ENCODE peak calls at places on chromosomes 1 and 21, in eight cellular contexts. One of them, this sample, is unnamed.
A peak's percentile ranks its signal among the peaks of the same experiment; 100 is the strongest.

GRCh38 chr1:115815694-115816093 is 25.2 kb downstream of the NHLH2 start:
- DNase-seq in amniotic stem cell: no peak
- DNase-seq in type B pancreatic cell: no peak
- DNase-seq in thyroid gland: no peak
- DNase-seq in stimulated activated CD4-positive, alpha-beta T cell treated with anti-CD3 and anti-CD28 coated beads, Interleukin-12 subunit alpha, Interleukin-12 subunit beta, amount 100 ng/mL, for 48 hours: no peak
- DNase-seq in activated naive CD4-positive, alpha-beta T cell: no peak
- DNase-seq in activated gamma-delta T cell treated with Interleukin-2 at 50 U/mL for 16 hours: no peak
- DNase-seq in IMR-90: no peak
- DNase-seq in this sample: no peak

GRCh38 chr1:109704173-109704572 is 7.9 kb upstream of the GSTM5 start:
- DNase-seq in amniotic stem cell: no peak
- DNase-seq in activated naive CD4-positive, alpha-beta T cell: no peak
- DNase-seq in type B pancreatic cell: no peak
- DNase-seq in stimulated activated CD4-positive, alpha-beta T cell treated with anti-CD3 and anti-CD28 coated beads, Interleukin-12 subunit alpha, Interleukin-12 subunit beta, amount 100 ng/mL, for 48 hours: no peak
- DNase-seq in IMR-90: peak; percentile 0
- DNase-seq in activated gamma-delta T cell treated with Interleukin-2 at 50 U/mL for 16 hours: no peak
- DNase-seq in thyroid gland: peak; percentile 20
- DNase-seq in this sample: no peak

GRCh38 chr1:39898146-39898545 is 3.6 kb downstream of the MYCL start:
- DNase-seq in stimulated activated CD4-positive, alpha-beta T cell treated with anti-CD3 and anti-CD28 coated beads, Interleukin-12 subunit alpha, Interleukin-12 subunit beta, amount 100 ng/mL, for 48 hours: no peak
- DNase-seq in activated gamma-delta T cell treated with Interleukin-2 at 50 U/mL for 16 hours: no peak
- DNase-seq in type B pancreatic cell: no peak
- DNase-seq in thyroid gland: no peak
- DNase-seq in amniotic stem cell: no peak
- DNase-seq in IMR-90: no peak
- DNase-seq in activated naive CD4-positive, alpha-beta T cell: no peak
- DNase-seq in this sample: no peak

GRCh38 chr1:48114596-48115384 is 107.7 kb upstream of the SLC5A9 start:
- DNase-seq in IMR-90: no peak
- DNase-seq in amniotic stem cell: no peak
- DNase-seq in activated gamma-delta T cell treated with Interleukin-2 at 50 U/mL for 16 hours: no peak
- DNase-seq in activated naive CD4-positive, alpha-beta T cell: no peak
- DNase-seq in type B pancreatic cell: no peak
- DNase-seq in thyroid gland: no peak
- DNase-seq in stimulated activated CD4-positive, alpha-beta T cell treated with anti-CD3 and anti-CD28 coated beads, Interleukin-12 subunit alpha, Interleukin-12 subunit beta, amount 100 ng/mL, for 48 hours: no peak
- DNase-seq in this sample: no peak

GRCh38 chr1:80218112-80218511 is 1211.6 kb upstream of the ADGRL4 start:
- DNase-seq in IMR-90: peak; percentile 59
- DNase-seq in amniotic stem cell: peak; percentile 23
- DNase-seq in type B pancreatic cell: no peak
- DNase-seq in activated naive CD4-positive, alpha-beta T cell: no peak
- DNase-seq in thyroid gland: no peak
- DNase-seq in activated gamma-delta T cell treated with Interleukin-2 at 50 U/mL for 16 hours: no peak
- DNase-seq in stimulated activated CD4-positive, alpha-beta T cell treated with anti-CD3 and anti-CD28 coated beads, Interleukin-12 subunit alpha, Interleukin-12 subunit beta, amount 100 ng/mL, for 48 hours: no peak
- DNase-seq in this sample: no peak

GRCh38 chr21:42063578-42064521 is 7.3 kb upstream of the UMODL1 start:
- DNase-seq in amniotic stem cell: no peak
- DNase-seq in type B pancreatic cell: no peak
- DNase-seq in IMR-90: no peak
- DNase-seq in activated naive CD4-positive, alpha-beta T cell: no peak
- DNase-seq in stimulated activated CD4-positive, alpha-beta T cell treated with anti-CD3 and anti-CD28 coated beads, Interleukin-12 subunit alpha, Interleukin-12 subunit beta, amount 100 ng/mL, for 48 hours: peak; percentile 21
- DNase-seq in activated gamma-delta T cell treated with Interleukin-2 at 50 U/mL for 16 hours: peak; percentile 53
- DNase-seq in thyroid gland: peak; percentile 88
- DNase-seq in this sample: no peak

GRCh38 chr1:45752441-45753052 is 2.1 kb upstream of the IPP start:
- DNase-seq in activated gamma-delta T cell treated with Interleukin-2 at 50 U/mL for 16 hours: no peak
- DNase-seq in stimulated activated CD4-positive, alpha-beta T cell treated with anti-CD3 and anti-CD28 coated beads, Interleukin-12 subunit alpha, Interleukin-12 subunit beta, amount 100 ng/mL, for 48 hours: no peak
- DNase-seq in IMR-90: peak; percentile 46
- DNase-seq in amniotic stem cell: no peak
- DNase-seq in type B pancreatic cell: no peak
- DNase-seq in thyroid gland: no peak
- DNase-seq in activated naive CD4-positive, alpha-beta T cell: no peak
- DNase-seq in this sample: no peak

GRCh38 chr21:39634507-39634906 is 21.8 kb downstream of the B3GALT5 start:
- DNase-seq in type B pancreatic cell: no peak
- DNase-seq in stimulated activated CD4-positive, alpha-beta T cell treated with anti-CD3 and anti-CD28 coated beads, Interleukin-12 subunit alpha, Interleukin-12 subunit beta, amount 100 ng/mL, for 48 hours: no peak
- DNase-seq in IMR-90: no peak
- DNase-seq in activated naive CD4-positive, alpha-beta T cell: no peak
- DNase-seq in activated gamma-delta T cell treated with Interleukin-2 at 50 U/mL for 16 hours: no peak
- DNase-seq in amniotic stem cell: no peak
- DNase-seq in thyroid gland: no peak
- DNase-seq in this sample: no peak

GRCh38 chr1:7973086-7973485 is 11.6 kb downstream of the PARK7 start:
- DNase-seq in type B pancreatic cell: no peak
- DNase-seq in stimulated activated CD4-positive, alpha-beta T cell treated with anti-CD3 and anti-CD28 coated beads, Interleukin-12 subunit alpha, Interleukin-12 subunit beta, amount 100 ng/mL, for 48 hours: no peak
- DNase-seq in activated gamma-delta T cell treated with Interleukin-2 at 50 U/mL for 16 hours: no peak
- DNase-seq in activated naive CD4-positive, alpha-beta T cell: no peak
- DNase-seq in IMR-90: no peak
- DNase-seq in amniotic stem cell: no peak
- DNase-seq in thyroid gland: peak; percentile 67
- DNase-seq in this sample: no peak

GRCh38 chr1:19206947-19207346 is 3.1 kb downstream of the UBR4 start:
- DNase-seq in activated gamma-delta T cell treated with Interleukin-2 at 50 U/mL for 16 hours: no peak
- DNase-seq in thyroid gland: no peak
- DNase-seq in IMR-90: no peak
- DNase-seq in type B pancreatic cell: no peak
- DNase-seq in amniotic stem cell: no peak
- DNase-seq in stimulated activated CD4-positive, alpha-beta T cell treated with anti-CD3 and anti-CD28 coated beads, Interleukin-12 subunit alpha, Interleukin-12 subunit beta, amount 100 ng/mL, for 48 hours: no peak
- DNase-seq in activated naive CD4-positive, alpha-beta T cell: no peak
- DNase-seq in this sample: no peak

GRCh38 chr1:33763406-33763805 is 100.5 kb upstream of the HMGB4 start:
- DNase-seq in type B pancreatic cell: no peak
- DNase-seq in IMR-90: peak; percentile 19
- DNase-seq in activated naive CD4-positive, alpha-beta T cell: no peak
- DNase-seq in amniotic stem cell: peak; percentile 15
- DNase-seq in thyroid gland: no peak
- DNase-seq in stimulated activated CD4-positive, alpha-beta T cell treated with anti-CD3 and anti-CD28 coated beads, Interleukin-12 subunit alpha, Interleukin-12 subunit beta, amount 100 ng/mL, for 48 hours: no peak
- DNase-seq in activated gamma-delta T cell treated with Interleukin-2 at 50 U/mL for 16 hours: no peak
- DNase-seq in this sample: no peak

GRCh38 chr21:34024382-34024693 is 49.0 kb upstream of the MRPS6 start:
- DNase-seq in amniotic stem cell: no peak
- DNase-seq in IMR-90: no peak
- DNase-seq in activated naive CD4-positive, alpha-beta T cell: no peak
- DNase-seq in activated gamma-delta T cell treated with Interleukin-2 at 50 U/mL for 16 hours: no peak
- DNase-seq in thyroid gland: no peak
- DNase-seq in type B pancreatic cell: no peak
- DNase-seq in stimulated activated CD4-positive, alpha-beta T cell treated with anti-CD3 and anti-CD28 coated beads, Interleukin-12 subunit alpha, Interleukin-12 subunit beta, amount 100 ng/mL, for 48 hours: no peak
- DNase-seq in this sample: no peak

GRCh38 chr1:41333146-41333784 is 28.0 kb upstream of the FOXO6 start:
- DNase-seq in stimulated activated CD4-positive, alpha-beta T cell treated with anti-CD3 and anti-CD28 coated beads, Interleukin-12 subunit alpha, Interleukin-12 subunit beta, amount 100 ng/mL, for 48 hours: no peak
- DNase-seq in amniotic stem cell: no peak
- DNase-seq in IMR-90: peak; percentile 68
- DNase-seq in activated gamma-delta T cell treated with Interleukin-2 at 50 U/mL for 16 hours: no peak
- DNase-seq in type B pancreatic cell: peak; percentile 22
- DNase-seq in thyroid gland: no peak
- DNase-seq in activated naive CD4-positive, alpha-beta T cell: no peak
- DNase-seq in this sample: no peak

GRCh38 chr1:27873671-27874384 is 1.5 kb downstream of the THEMIS2 start:
- DNase-seq in thyroid gland: no peak
- DNase-seq in activated gamma-delta T cell treated with Interleukin-2 at 50 U/mL for 16 hours: no peak
- DNase-seq in type B pancreatic cell: no peak
- DNase-seq in stimulated activated CD4-positive, alpha-beta T cell treated with anti-CD3 and anti-CD28 coated beads, Interleukin-12 subunit alpha, Interleukin-12 subunit beta, amount 100 ng/mL, for 48 hours: no peak
- DNase-seq in activated naive CD4-positive, alpha-beta T cell: no peak
- DNase-seq in amniotic stem cell: no peak
- DNase-seq in IMR-90: no peak
- DNase-seq in this sample: no peak

This sample was measured in H1.